ENCODE peak calls at places on chromosomes 12 and 14, in five cellular contexts. One of them, this sample, is unnamed.

GRCh38 chr12:77777274-77777673 is 53.4 kb upstream of the NAV3 start:
- DNase-seq in H9: no peak
- DNase-seq in C1 segment of cervical spinal cord: no peak
- DNase-seq in hypothalamus: no peak
- DNase-seq in EH: no peak
- DNase-seq in this sample: no peak

GRCh38 chr14:57259672-57260071 is 9.0 kb downstream of the EXOC5 start:
- DNase-seq in H9: no peak
- DNase-seq in C1 segment of cervical spinal cord: no peak
- DNase-seq in hypothalamus: no peak
- DNase-seq in EH: no peak
- DNase-seq in this sample: no peak

GRCh38 chr12:93198086-93198485 is 179.6 kb upstream of the NUDT4 start:
- DNase-seq in H9: no peak
- DNase-seq in C1 segment of cervical spinal cord: no peak
- DNase-seq in hypothalamus: no peak
- DNase-seq in EH: peak
- DNase-seq in this sample: no peak

GRCh38 chr12:16136206-16136605 is 141.3 kb downstream of the SLC15A5 start:
- DNase-seq in H9: no peak
- DNase-seq in C1 segment of cervical spinal cord: no peak
- DNase-seq in hypothalamus: no peak
- DNase-seq in EH: no peak
- DNase-seq in this sample: no peak

GRCh38 chr14:99574099-99574880 is 29.7 kb downstream of the CCDC85C start:
- DNase-seq in H9: peak
- DNase-seq in C1 segment of cervical spinal cord: no peak
- DNase-seq in hypothalamus: no peak
- DNase-seq in EH: peak
- DNase-seq in this sample: no peak

GRCh38 chr12:63208956-63209355 is 58.0 kb upstream of the AVPR1A start:
- DNase-seq in H9: no peak
- DNase-seq in C1 segment of cervical spinal cord: no peak
- DNase-seq in hypothalamus: no peak
- DNase-seq in EH: peak
- DNase-seq in this sample: no peak

GRCh38 chr12:30953257-30953656 is 26.7 kb downstream of the TSPAN11 start:
- DNase-seq in H9: no peak
- DNase-seq in C1 segment of cervical spinal cord: no peak
- DNase-seq in hypothalamus: no peak
- DNase-seq in EH: no peak
- DNase-seq in this sample: no peak

GRCh38 chr14:24440606-24441399 is 1.8 kb downstream of the SDR39U1 start:
- DNase-seq in H9: no peak
- DNase-seq in C1 segment of cervical spinal cord: no peak
- DNase-seq in hypothalamus: no peak
- DNase-seq in EH: no peak
- DNase-seq in this sample: no peak

GRCh38 chr12:110582286-110583136 is 607 bp downstream of the PPTC7 start:
- DNase-seq in H9: peak
- DNase-seq in C1 segment of cervical spinal cord: peak
- DNase-seq in hypothalamus: peak
- DNase-seq in EH: peak
- DNase-seq in this sample: peak

GRCh38 chr14:99872786-99873440 is 79.7 kb downstream of the EML1 start:
- DNase-seq in H9: no peak
- DNase-seq in C1 segment of cervical spinal cord: no peak
- DNase-seq in hypothalamus: no peak
- DNase-seq in EH: peak
- DNase-seq in this sample: no peak

GRCh38 chr14:28584951-28585350 is 181.6 kb upstream of the FOXG1 start:
- DNase-seq in H9: no peak
- DNase-seq in C1 segment of cervical spinal cord: no peak
- DNase-seq in hypothalamus: no peak
- DNase-seq in EH: no peak
- DNase-seq in this sample: no peak

GRCh38 chr12:10235761-10236631 is 23.3 kb downstream of the GABARAPL1 start:
- DNase-seq in H9: no peak
- DNase-seq in C1 segment of cervical spinal cord: no peak
- DNase-seq in hypothalamus: no peak
- DNase-seq in EH: peak
- DNase-seq in this sample: peak

GRCh38 chr12:95998611-95999300 is 2.6 kb upstream of the HAL start:
- DNase-seq in H9: peak
- DNase-seq in C1 segment of cervical spinal cord: no peak
- DNase-seq in hypothalamus: peak
- DNase-seq in EH: peak
- DNase-seq in this sample: peak

GRCh38 chr12:47811581-47812484 is 7.9 kb downstream of the HDAC7 start:
- DNase-seq in H9: no peak
- DNase-seq in C1 segment of cervical spinal cord: no peak
- DNase-seq in hypothalamus: no peak
- DNase-seq in EH: peak
- DNase-seq in this sample: no peak

GRCh38 chr12:48999371-49000131 is at the start of gene DDN:
- DNase-seq in H9: peak
- DNase-seq in C1 segment of cervical spinal cord: no peak
- DNase-seq in hypothalamus: peak
- DNase-seq in EH: peak
- DNase-seq in this sample: peak

GRCh38 chr14:54642950-54643695 is 76.2 kb downstream of the SAMD4A start:
- DNase-seq in H9: no peak
- DNase-seq in C1 segment of cervical spinal cord: no peak
- DNase-seq in hypothalamus: no peak
- DNase-seq in EH: peak
- DNase-seq in this sample: no peak

GRCh38 chr14:91252901-91253794 is 8.6 kb upstream of the GPR68 start:
- DNase-seq in H9: peak
- DNase-seq in C1 segment of cervical spinal cord: peak
- DNase-seq in hypothalamus: peak
- DNase-seq in EH: peak
- DNase-seq in this sample: no peak

GRCh38 chr12:104498211-104498801 is 41.6 kb downstream of the CHST11 start:
- DNase-seq in H9: no peak
- DNase-seq in C1 segment of cervical spinal cord: no peak
- DNase-seq in hypothalamus: no peak
- DNase-seq in EH: no peak
- DNase-seq in this sample: no peak